ENCODE peak calls at places on chromosomes 6 and 20, in seven cellular contexts. X is fibroblast of mammary gland, F is brain microvascular endothelial cell, U is psoas muscle, O is stomach, W is breast epithelium, S is K562. B is an unnamed sample.

GRCh38 chr6:72271531-72271930 is 350.3 kb upstream of the KCNQ5 start:
- DNase-seq in S (no peak), W (no peak), U (no peak), X (no peak), O (no peak), F (no peak), B (no peak)

GRCh38 chr6:56890683-56891429 is 64.1 kb upstream of the BEND6 start:
- DNase-seq in W (no peak), S (peak), F (peak), X (peak), O (no peak), U (no peak), B (peak)

GRCh38 chr6:100305237-100305869 is 159.4 kb downstream of the SIM1 start:
- DNase-seq in O (no peak), X (no peak), W (no peak), U (no peak), S (no peak), F (no peak), B (no peak)

GRCh38 chr6:21423106-21423854 is 170.3 kb upstream of the SOX4 start:
- DNase-seq in X (no peak), S (no peak), W (no peak), U (no peak), F (no peak), O (no peak), B (no peak)

GRCh38 chr20:44064501-44065400 is 122.2 kb downstream of the JPH2 start:
- DNase-seq in O (no peak), X (no peak), F (no peak), W (peak), S (no peak), U (peak), B (no peak)

GRCh38 chr6:52393780-52394179 is 26.4 kb upstream of the EFHC1 start:
- DNase-seq in F (no peak), U (no peak), S (no peak), O (no peak), X (no peak), W (no peak), B (no peak)

GRCh38 chr6:142800240-142800639 is 144.7 kb downstream of the HIVEP2 start:
- DNase-seq in U (no peak), W (no peak), S (no peak), X (no peak), O (no peak), F (no peak), B (no peak)

GRCh38 chr6:85669735-85670194 is 27.1 kb upstream of the SYNCRIP start:
- DNase-seq in W (no peak), U (no peak), S (no peak), O (no peak), X (peak), F (peak), B (no peak)

GRCh38 chr20:4898845-4899244 is 102.5 kb downstream of the SLC23A2 start:
- DNase-seq in O (no peak), S (no peak), W (no peak), X (no peak), U (no peak), F (no peak), B (no peak)

GRCh38 chr20:47805951-47806350 is 20.7 kb upstream of the SULF2 start:
- DNase-seq in W (no peak), U (no peak), F (no peak), X (no peak), O (no peak), S (no peak), B (no peak)

GRCh38 chr6:108168501-108168979 is 2.7 kb downstream of the NR2E1 start:
- DNase-seq in W (no peak), X (peak), F (no peak), O (peak), S (no peak), U (no peak), B (peak)

GRCh38 chr6:2523061-2523460 is 227.7 kb downstream of the MYLK4 start:
- DNase-seq in U (no peak), X (peak), W (no peak), S (no peak), O (no peak), F (no peak), B (peak)

GRCh38 chr6:2526766-2527165 is 224.0 kb downstream of the MYLK4 start:
- DNase-seq in X (no peak), U (no peak), W (no peak), S (no peak), O (no peak), F (no peak), B (no peak)

GRCh38 chr6:2518029-2518428 is 232.7 kb downstream of the MYLK4 start:
- DNase-seq in S (no peak), U (no peak), O (no peak), W (no peak), F (no peak), X (no peak), B (no peak)

GRCh38 chr6:2524090-2524489 is 226.6 kb downstream of the MYLK4 start:
- DNase-seq in U (no peak), X (no peak), F (no peak), S (peak), O (no peak), W (no peak), B (no peak)

DNA sequence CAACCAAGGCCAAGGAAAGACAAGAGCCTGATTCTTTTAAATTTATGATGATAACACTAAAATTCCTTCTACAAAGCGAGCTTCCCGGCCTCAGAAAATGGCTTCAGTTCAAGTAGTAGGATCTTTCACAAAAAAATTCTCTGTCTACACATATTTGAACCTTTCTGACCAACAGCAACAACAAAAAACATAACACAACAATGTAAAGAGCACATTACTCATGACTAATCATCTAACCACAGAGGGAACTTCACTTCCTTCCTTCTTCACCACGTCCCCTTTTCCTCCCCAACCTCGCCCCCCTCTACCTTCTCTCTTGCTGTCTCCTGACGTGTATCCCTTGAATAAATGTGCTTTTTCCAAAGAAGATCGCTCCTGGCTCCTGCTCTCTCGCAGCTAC is 228.2 kb downstream of the MYLK4 start:
- DNase-seq in W (no peak), O (no peak), F (peak), X (peak), S (no peak), U (no peak), B (peak)
- H3K4me3 ChIP-seq in W (no peak), O (no peak), F (no peak), X (no peak), S (no peak), U (no peak), B (no peak)

DNA sequence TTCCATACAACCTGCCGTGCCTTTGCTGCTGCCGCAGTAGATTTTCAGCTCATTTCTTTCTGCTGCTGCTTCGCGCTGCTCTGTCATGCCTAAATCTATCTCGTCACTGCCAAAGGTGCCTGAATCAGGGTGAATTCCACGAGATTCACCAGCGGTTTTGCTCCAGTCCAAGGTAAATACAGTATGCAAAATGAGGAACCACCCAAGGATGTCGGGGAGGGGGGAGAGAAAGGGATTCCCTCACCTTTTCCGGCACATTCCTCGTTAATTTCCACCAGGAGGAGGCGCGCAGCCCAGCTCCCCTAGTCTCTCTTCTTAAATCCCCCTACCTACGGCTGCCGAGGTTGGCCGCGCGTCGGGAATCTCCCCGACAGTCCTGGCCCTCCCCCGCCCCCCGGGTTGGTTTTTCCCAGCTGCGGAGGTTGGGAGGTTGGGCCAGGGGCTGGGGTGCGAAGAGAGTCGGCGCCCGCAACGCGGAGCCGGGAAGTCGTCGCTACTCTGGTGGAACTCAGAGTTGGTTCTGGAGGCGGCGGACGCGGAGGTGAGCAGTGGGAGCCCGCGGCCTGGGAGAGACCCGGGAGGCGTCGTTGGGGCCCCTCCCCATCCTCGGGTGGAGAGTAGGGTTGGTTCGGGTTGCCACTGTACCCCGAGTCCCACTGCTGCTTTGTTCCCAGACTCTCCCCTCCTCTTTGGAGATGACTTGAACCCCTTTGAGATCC is at the start of gene TPBG:
- DNase-seq in U (peak), O (peak), W (peak), S (peak), F (peak), X (peak), B (peak)
- TF ChIP-seq CTCF in U (peak), O (no peak), W (no peak), S (no peak), F (peak), X (peak), B (peak)

DNA sequence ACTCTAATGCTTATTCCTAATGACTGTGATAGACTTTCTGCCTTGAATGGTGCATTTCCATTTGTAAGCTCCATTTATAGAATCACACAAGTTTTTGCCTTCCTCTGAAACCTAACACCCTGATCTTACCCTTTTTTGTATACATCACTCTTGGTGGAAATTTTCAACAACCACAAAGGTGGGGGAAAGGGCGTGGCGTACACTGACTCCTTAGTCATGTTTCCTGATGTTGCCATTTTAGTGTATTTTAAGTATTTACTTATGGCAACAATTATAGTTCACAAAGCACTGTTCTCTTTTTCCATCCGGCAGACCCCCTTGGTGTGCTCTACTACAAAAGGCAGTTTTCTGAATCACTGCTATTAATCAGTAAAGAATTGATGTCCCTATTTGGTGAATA is 92.0 kb downstream of the ATXN1 start:
- DNase-seq in W (no peak), U (no peak), F (peak), O (peak), S (no peak), X (peak), B (peak)
- H3K4me3 ChIP-seq in W (no peak), U (no peak), F (no peak), O (no peak), S (no peak), X (no peak), B (no peak)

GRCh38 chr20:13563854-13564253 is 74.9 kb downstream of the TASP1 start:
- DNase-seq in U (no peak), X (no peak), F (no peak), W (no peak), S (no peak), O (no peak), B (no peak)
- TF ChIP-seq CTCF in U (no peak), X (no peak), F (no peak), W (no peak), S (no peak), O (no peak), B (no peak)

GRCh38 chr20:63934271-63935068 is 21.7 kb downstream of the UCKL1 start:
- DNase-seq in F (no peak), W (no peak), O (no peak), X (no peak), U (no peak), S (no peak), B (no peak)

GRCh38 chr20:63930971-63931553 is 25.2 kb downstream of the UCKL1 start:
- DNase-seq in W (no peak), U (no peak), O (peak), S (no peak), F (no peak), X (no peak), B (no peak)

GRCh38 chr20:63933646-63934045 is 22.6 kb downstream of the UCKL1 start:
- DNase-seq in F (no peak), O (no peak), X (no peak), W (no peak), S (no peak), U (no peak), B (no peak)

GRCh38 chr20:63931735-63932134 is 24.5 kb downstream of the UCKL1 start:
- DNase-seq in U (no peak), W (no peak), S (no peak), X (no peak), O (no peak), F (no peak), B (no peak)

GRCh38 chr20:63932606-63933160 is 23.5 kb downstream of the UCKL1 start:
- DNase-seq in S (no peak), U (no peak), O (no peak), F (no peak), W (no peak), X (no peak), B (no peak)
- H3K4me3 ChIP-seq in S (no peak), U (no peak), O (no peak), F (no peak), W (no peak), X (no peak), B (no peak)

GRCh38 chr20:46129955-46130481 is 11.9 kb downstream of the CD40 start:
- DNase-seq in U (no peak), X (no peak), O (no peak), F (no peak), W (peak), S (no peak), B (no peak)

GRCh38 chr20:46130534-46130933 is 12.4 kb downstream of the CD40 start:
- DNase-seq in X (no peak), S (no peak), F (no peak), W (peak), U (no peak), O (no peak), B (no peak)

GRCh38 chr20:46132705-46133120 is 14.6 kb downstream of the CD40 start:
- DNase-seq in U (peak), F (peak), O (peak), S (peak), W (peak), X (peak), B (peak)

GRCh38 chr20:46133886-46134654 is 16.0 kb downstream of the CD40 start:
- DNase-seq in O (no peak), S (no peak), X (no peak), W (no peak), U (no peak), F (no peak), B (no peak)

GRCh38 chr20:46131396-46131795 is 13.3 kb downstream of the CD40 start:
- DNase-seq in X (peak), O (no peak), F (no peak), U (no peak), S (no peak), W (no peak), B (peak)
- TF ChIP-seq CTCF in X (no peak), O (no peak), F (no peak), U (no peak), S (no peak), W (no peak), B (no peak)

GRCh38 chr20:36268501-36269342 is 32.4 kb downstream of the AAR2 start:
- DNase-seq in O (no peak), U (peak), W (no peak), F (no peak), X (no peak), S (no peak), B (no peak)
- H3K4me3 ChIP-seq in O (no peak), U (no peak), W (no peak), F (no peak), X (no peak), S (no peak), B (no peak)